ENCODE peak calls at places on chromosomes 4 and X, in seven cellular contexts. P is cardiac fibroblast, F is upper lobe of right lung, Y is D721Med, I is HFFc6, N is left ventricle myocardium inferior, J is body of pancreas. K is an unnamed sample.

GRCh38 chr4:858831-859451 is 33.0 kb upstream of the CPLX1 start:
- DNase-seq in F (peak; percentile 62), I (no peak), Y (no peak), J (no peak), N (no peak), P (no peak), K (no peak)

GRCh38 chrX:71950066-71950465 is 39.4 kb downstream of the NHSL2 start:
- DNase-seq in F (no peak), P (no peak), Y (no peak), J (no peak), I (no peak), N (no peak), K (no peak)

GRCh38 chrX:20530319-20530979 is 263.7 kb upstream of the RPS6KA3 start:
- DNase-seq in I (peak; percentile 29), J (peak; percentile 62), P (peak; percentile 65), F (no peak), N (no peak), Y (no peak), K (peak; percentile 66)

GRCh38 chr4:110088670-110089069 is 109.7 kb downstream of the ELOVL6 start:
- DNase-seq in I (peak; percentile 45), Y (no peak), F (no peak), N (no peak), P (peak; percentile 20), J (no peak), K (no peak)

GRCh38 chr4:156779046-156779445 is 192.6 kb downstream of the PDGFC start:
- DNase-seq in P (peak; percentile 44), I (peak; percentile 25), F (no peak), J (no peak), Y (no peak), N (no peak), K (no peak)

GRCh38 chrX:115337735-115338134 is 48.2 kb downstream of the LUZP4 start:
- DNase-seq in N (no peak), Y (no peak), F (no peak), J (no peak), I (peak; percentile 24), P (peak; percentile 91), K (no peak)

GRCh38 chr4:20284990-20285389 is 33.3 kb downstream of the SLIT2 start:
- DNase-seq in Y (no peak), F (no peak), N (no peak), I (peak; percentile 41), J (no peak), P (no peak), K (no peak)

GRCh38 chr4:76689079-76689817 is 208.7 kb downstream of the SOWAHB start:
- DNase-seq in P (peak; percentile 42), F (peak; percentile 75), N (peak; percentile 40), Y (peak; percentile 48), J (peak; percentile 70), I (peak; percentile 13), K (peak; percentile 33)

GRCh38 chr4:26076896-26077295 is 162.9 kb downstream of the SMIM20 start:
- DNase-seq in P (no peak), Y (no peak), F (no peak), I (peak; percentile 45), J (no peak), N (no peak), K (no peak)

GRCh38 chrX:77527233-77528001 is 80.2 kb downstream of the FGF16 start:
- DNase-seq in P (peak; percentile 38), N (peak; percentile 30), I (no peak), F (no peak), J (no peak), Y (no peak), K (no peak)

GRCh38 chrX:70332600-70332999 is 42.7 kb downstream of the KIF4A start:
- DNase-seq in N (no peak), P (no peak), J (no peak), I (peak; percentile 0), Y (no peak), F (no peak), K (no peak)

GRCh38 chrX:25275159-25275558 is 259.4 kb upstream of the ARX start:
- DNase-seq in F (no peak), N (no peak), I (no peak), P (no peak), J (no peak), Y (no peak), K (no peak)

GRCh38 chrX:10633722-10634121 is 13.3 kb upstream of the MID1 start:
- DNase-seq in I (peak; percentile 78), F (no peak), J (no peak), P (peak; percentile 78), N (peak; percentile 12), Y (no peak), K (peak; percentile 74)

GRCh38 chrX:12866451-12867377 is at the start of gene TLR7:
- DNase-seq in Y (no peak), J (no peak), N (no peak), P (no peak), I (no peak), F (no peak), K (no peak)

GRCh38 chrX:120308959-120309872 is 2.0 kb downstream of the TMEM255A start:
- DNase-seq in J (peak; percentile 62), F (peak; percentile 82), I (no peak), Y (no peak), N (peak; percentile 33), P (peak; percentile 49), K (peak; percentile 70)

GRCh38 chrX:96684339-96685204 is at the start of gene DIAPH2:
- DNase-seq in I (peak; percentile 65), F (peak; percentile 91), P (peak; percentile 86), J (peak; percentile 82), Y (no peak), N (peak; percentile 71), K (peak; percentile 84)

GRCh38 chrX:51837451-51837850 is 56.0 kb upstream of the MAGED1 start:
- DNase-seq in N (no peak), F (no peak), Y (no peak), P (no peak), I (no peak), J (no peak), K (no peak)

GRCh38 chr4:146308951-146309350 is 94.6 kb downstream of the REELD1 start:
- DNase-seq in F (no peak), J (no peak), I (no peak), Y (no peak), N (no peak), P (no peak), K (no peak)

GRCh38 chr4:86011117-86011516 is 348.7 kb downstream of the MAPK10 start:
- DNase-seq in I (peak; percentile 87), P (peak; percentile 94), Y (no peak), N (no peak), F (no peak), J (no peak), K (no peak)

GRCh38 chrX:40273356-40274050 is 175.7 kb upstream of the BCOR start:
- DNase-seq in Y (no peak), I (no peak), F (peak; percentile 60), N (peak; percentile 25), P (peak; percentile 42), J (no peak), K (no peak)
- TF ChIP-seq CTCF in Y (no peak), I (no peak), F (no peak), N (no peak), P (no peak), J (no peak), K (no peak)

GRCh38 chr4:113684534-113685091 is 76.9 kb downstream of the CAMK2D start:
- DNase-seq in J (peak; percentile 47), I (peak; percentile 81), P (peak; percentile 58), F (no peak), N (peak; percentile 71), Y (no peak), K (no peak)
- TF ChIP-seq CTCF in J (peak; percentile 38), I (peak; percentile 65), P (peak; percentile 18), F (peak; percentile 40), N (peak; percentile 68), Y (no peak), K (no peak)

GRCh38 chr4:154349829-154350228 is 141.8 kb downstream of the DCHS2 start:
- DNase-seq in P (peak; percentile 10), N (no peak), J (no peak), Y (no peak), I (no peak), F (no peak), K (no peak)
- TF ChIP-seq CTCF in P (peak; percentile 34), N (no peak), J (peak; percentile 35), Y (peak; percentile 30), I (peak; percentile 60), F (peak; percentile 26), K (peak; percentile 46)

GRCh38 chr4:130747842-130748241 is 1651.9 kb downstream of the C4orf33 start:
- DNase-seq in Y (no peak), I (no peak), P (peak; percentile 3), F (no peak), N (no peak), J (no peak), K (no peak)
- TF ChIP-seq CTCF in Y (peak; percentile 43), I (peak; percentile 69), P (peak; percentile 11), F (no peak), N (no peak), J (peak; percentile 47), K (no peak)

K was measured in Calu3.